ENCODE peak calls at places on chromosomes 6 and 20, in nine cellular contexts. U, P, Y, Q, F, G, E, K and V are unnamed samples.
A peak's percentile ranks its signal among the peaks of the same experiment; 100 is the strongest.

GRCh38 chr6:45422541-45423110 is 44.9 kb upstream of the SUPT3H start:
- DNase-seq in F (peak; percentile 62), Y (no peak), U (no peak), E (peak; percentile 68), Q (no peak), P (peak; percentile 52), K (peak; percentile 52), G (no peak), V (peak; percentile 26)

GRCh38 chr6:138107078-138107751 is at the start of gene PERP:
- DNase-seq in U (peak; percentile 23), Y (peak; percentile 43), Q (no peak), F (peak; percentile 89), E (peak; percentile 74), G (no peak), K (peak; percentile 56), P (peak; percentile 26), V (peak; percentile 80)

GRCh38 chr20:42024653-42025052 is 406.5 kb upstream of the CHD6 start:
- DNase-seq in G (no peak), Q (no peak), P (peak; percentile 4), F (no peak), E (no peak), Y (no peak), K (no peak), U (no peak), V (no peak)

GRCh38 chr6:144285548-144285797 is 338 bp downstream of the UTRN start:
- DNase-seq in Q (no peak), P (no peak), G (no peak), E (no peak), F (no peak), U (no peak), K (no peak), Y (no peak), V (no peak)

GRCh38 chr6:7669742-7670141 is 56.2 kb upstream of the BMP6 start:
- DNase-seq in U (no peak), G (no peak), F (no peak), E (no peak), K (no peak), P (no peak), Y (no peak), Q (no peak), V (no peak)

GRCh38 chr6:12537389-12537788 is 179.2 kb upstream of the PHACTR1 start:
- DNase-seq in Q (no peak), K (no peak), F (no peak), P (no peak), U (no peak), E (no peak), Y (peak; percentile 14), G (no peak), V (no peak)

GRCh38 chr6:135901776-135902524 is 50.4 kb downstream of the PDE7B start:
- DNase-seq in G (no peak), F (peak; percentile 47), K (no peak), E (peak; percentile 57), U (no peak), Y (peak; percentile 91), P (no peak), Q (peak; percentile 81), V (no peak)

GRCh38 chr20:61932199-61932592 is 133.5 kb downstream of the TAF4 start:
- DNase-seq in Q (no peak), F (no peak), E (peak; percentile 29), K (peak; percentile 2), U (peak; percentile 5), G (no peak), Y (no peak), P (no peak), V (no peak)

GRCh38 chr20:45888681-45889080 is 1.3 kb upstream of the SPATA25 start:
- DNase-seq in P (no peak), G (no peak), Y (no peak), K (no peak), E (no peak), F (no peak), Q (no peak), U (no peak), V (no peak)

GRCh38 chr6:127182501-127182900 is 64.0 kb downstream of the RSPO3 start:
- DNase-seq in U (no peak), K (no peak), P (no peak), E (no peak), F (peak; percentile 49), Q (peak; percentile 63), G (no peak), Y (peak; percentile 40), V (no peak)

GRCh38 chr6:136586295-136586694 is 36.1 kb upstream of the MAP7 start:
- DNase-seq in K (no peak), E (no peak), U (no peak), F (peak; percentile 44), G (no peak), Q (peak; percentile 89), Y (peak; percentile 92), P (no peak), V (no peak)

GRCh38 chr6:134822920-134823430 is 126.9 kb downstream of the ALDH8A1 start:
- DNase-seq in Y (peak; percentile 87), Q (peak; percentile 67), K (no peak), U (no peak), E (no peak), G (peak; percentile 70), F (peak; percentile 86), P (peak; percentile 79), V (peak; percentile 68)

GRCh38 chr6:167826230-167827061 is at the start of gene AFDN:
- DNase-seq in K (peak; percentile 68), F (peak; percentile 95), Q (no peak), U (peak; percentile 63), P (peak; percentile 74), Y (no peak), G (no peak), E (peak; percentile 78), V (peak; percentile 91)

GRCh38 chr6:27889628-27890315 is 22.4 kb downstream of the OR2B2 start:
- DNase-seq in F (no peak), Q (no peak), P (peak; percentile 80), K (no peak), G (no peak), Y (no peak), U (no peak), E (no peak), V (no peak)

GRCh38 chr20:6704132-6704861 is 63.2 kb upstream of the BMP2 start:
- DNase-seq in Y (peak; percentile 79), E (no peak), P (no peak), U (no peak), K (no peak), G (peak; percentile 93), Q (no peak), F (peak; percentile 59), V (no peak)

GRCh38 chr6:33082702-33083101 is 6.9 kb downstream of the HLA-DPB1 start:
- DNase-seq in F (no peak), G (no peak), E (no peak), U (no peak), K (no peak), P (peak; percentile 72), Q (no peak), Y (peak; percentile 36), V (no peak)

GRCh38 chr6:129849456-129849855 is 11.7 kb downstream of the TMEM244 start:
- DNase-seq in E (no peak), Q (no peak), K (no peak), G (peak; percentile 37), Y (peak; percentile 71), U (no peak), P (no peak), F (peak; percentile 9), V (no peak)

GRCh38 chr6:53517021-53517420 is 27.9 kb downstream of the GCLC start:
- DNase-seq in F (no peak), E (no peak), K (no peak), U (no peak), Y (no peak), G (no peak), Q (no peak), P (no peak), V (no peak)

GRCh38 chr20:61886721-61887658 is 178.7 kb downstream of the TAF4 start:
- DNase-seq in F (peak; percentile 82), U (no peak), Q (peak; percentile 3), G (no peak), E (peak; percentile 2), K (no peak), P (peak; percentile 24), Y (peak; percentile 32), V (peak; percentile 67)

GRCh38 chr6:145148392-145149175 is 586.7 kb downstream of the EPM2A start:
- DNase-seq in U (no peak), Q (peak; percentile 44), P (peak; percentile 60), G (peak; percentile 63), E (no peak), F (peak; percentile 25), Y (peak; percentile 76), K (no peak), V (no peak)

GRCh38 chr20:23145281-23145700 is 59.2 kb upstream of the CD93 start:
- DNase-seq in Y (peak; percentile 79), Q (no peak), U (no peak), K (no peak), P (no peak), E (peak; percentile 85), G (no peak), F (peak; percentile 71), V (no peak)